ENCODE peak calls at places on chromosome 7, in nine cellular contexts. One of them, this sample, is unnamed.

GRCh38 chr7:131480384-131481315 is 75.8 kb downstream of the PODXL start:
- DNase-seq in heart left ventricle: no peak
- DNase-seq in cortex of kidney: no peak
- DNase-seq in RWPE1: no peak
- DNase-seq in D721Med: no peak
- DNase-seq in vagina: no peak
- DNase-seq in ecto neural progenitor cell: no peak
- DNase-seq in activated naive CD4-positive, alpha-beta T cell treated with anti-CD3 and anti-CD28 coated beads, Interleukin-2, amount 50 U/mL, for 16 hours: no peak
- DNase-seq in NCI-H510A treated with DMSO at 0.1 percent for 48 hours: no peak
- DNase-seq in this sample: no peak

GRCh38 chr7:136958016-136958415 is 89.6 kb downstream of the CHRM2 start:
- DNase-seq in heart left ventricle: no peak
- DNase-seq in cortex of kidney: no peak
- DNase-seq in RWPE1: no peak
- DNase-seq in D721Med: no peak
- DNase-seq in vagina: no peak
- DNase-seq in ecto neural progenitor cell: no peak
- DNase-seq in activated naive CD4-positive, alpha-beta T cell treated with anti-CD3 and anti-CD28 coated beads, Interleukin-2, amount 50 U/mL, for 16 hours: no peak
- DNase-seq in NCI-H510A treated with DMSO at 0.1 percent for 48 hours: no peak
- DNase-seq in this sample: no peak

GRCh38 chr7:95623788-95624187 is 27.5 kb upstream of the PDK4 start:
- DNase-seq in heart left ventricle: no peak
- DNase-seq in cortex of kidney: no peak
- DNase-seq in RWPE1: no peak
- DNase-seq in D721Med: no peak
- DNase-seq in vagina: no peak
- DNase-seq in ecto neural progenitor cell: no peak
- DNase-seq in activated naive CD4-positive, alpha-beta T cell treated with anti-CD3 and anti-CD28 coated beads, Interleukin-2, amount 50 U/mL, for 16 hours: no peak
- DNase-seq in NCI-H510A treated with DMSO at 0.1 percent for 48 hours: no peak
- DNase-seq in this sample: no peak

GRCh38 chr7:51067757-51068156 is 248.9 kb downstream of the COBL start:
- DNase-seq in heart left ventricle: peak
- DNase-seq in cortex of kidney: no peak
- DNase-seq in RWPE1: peak
- DNase-seq in D721Med: no peak
- DNase-seq in vagina: no peak
- DNase-seq in ecto neural progenitor cell: peak
- DNase-seq in activated naive CD4-positive, alpha-beta T cell treated with anti-CD3 and anti-CD28 coated beads, Interleukin-2, amount 50 U/mL, for 16 hours: peak
- DNase-seq in NCI-H510A treated with DMSO at 0.1 percent for 48 hours: peak
- DNase-seq in this sample: peak

GRCh38 chr7:138705122-138705521 is 4.0 kb upstream of the SVOPL start:
- DNase-seq in heart left ventricle: no peak
- DNase-seq in cortex of kidney: no peak
- DNase-seq in RWPE1: no peak
- DNase-seq in D721Med: no peak
- DNase-seq in vagina: no peak
- DNase-seq in ecto neural progenitor cell: no peak
- DNase-seq in activated naive CD4-positive, alpha-beta T cell treated with anti-CD3 and anti-CD28 coated beads, Interleukin-2, amount 50 U/mL, for 16 hours: no peak
- DNase-seq in NCI-H510A treated with DMSO at 0.1 percent for 48 hours: no peak
- DNase-seq in this sample: no peak

GRCh38 chr7:1859266-1860035 is 189.4 kb downstream of the ELFN1 start:
- DNase-seq in heart left ventricle: peak
- DNase-seq in cortex of kidney: no peak
- DNase-seq in RWPE1: no peak
- DNase-seq in D721Med: no peak
- DNase-seq in vagina: no peak
- DNase-seq in ecto neural progenitor cell: no peak
- DNase-seq in activated naive CD4-positive, alpha-beta T cell treated with anti-CD3 and anti-CD28 coated beads, Interleukin-2, amount 50 U/mL, for 16 hours: no peak
- DNase-seq in NCI-H510A treated with DMSO at 0.1 percent for 48 hours: no peak
- DNase-seq in this sample: no peak

GRCh38 chr7:78634073-78634472 is 819.4 kb downstream of the MAGI2 start:
- DNase-seq in heart left ventricle: no peak
- DNase-seq in cortex of kidney: no peak
- DNase-seq in RWPE1: peak
- DNase-seq in D721Med: no peak
- DNase-seq in vagina: no peak
- DNase-seq in ecto neural progenitor cell: no peak
- DNase-seq in activated naive CD4-positive, alpha-beta T cell treated with anti-CD3 and anti-CD28 coated beads, Interleukin-2, amount 50 U/mL, for 16 hours: no peak
- DNase-seq in NCI-H510A treated with DMSO at 0.1 percent for 48 hours: no peak
- DNase-seq in this sample: no peak

GRCh38 chr7:5597772-5598171 is 174.1 kb upstream of the TNRC18 start:
- DNase-seq in heart left ventricle: no peak
- DNase-seq in cortex of kidney: no peak
- DNase-seq in RWPE1: no peak
- DNase-seq in D721Med: peak
- DNase-seq in vagina: no peak
- DNase-seq in ecto neural progenitor cell: no peak
- DNase-seq in activated naive CD4-positive, alpha-beta T cell treated with anti-CD3 and anti-CD28 coated beads, Interleukin-2, amount 50 U/mL, for 16 hours: no peak
- DNase-seq in NCI-H510A treated with DMSO at 0.1 percent for 48 hours: no peak
- DNase-seq in this sample: no peak

GRCh38 chr7:131105803-131106680 is 221.6 kb upstream of the MKLN1 start:
- DNase-seq in heart left ventricle: peak
- DNase-seq in cortex of kidney: peak
- DNase-seq in RWPE1: peak
- DNase-seq in D721Med: peak
- DNase-seq in vagina: no peak
- DNase-seq in ecto neural progenitor cell: peak
- DNase-seq in activated naive CD4-positive, alpha-beta T cell treated with anti-CD3 and anti-CD28 coated beads, Interleukin-2, amount 50 U/mL, for 16 hours: peak
- DNase-seq in NCI-H510A treated with DMSO at 0.1 percent for 48 hours: no peak
- DNase-seq in this sample: peak

GRCh38 chr7:97307521-97308108 is 190.1 kb downstream of the SDHAF3 start:
- DNase-seq in heart left ventricle: no peak
- DNase-seq in cortex of kidney: no peak
- DNase-seq in RWPE1: no peak
- DNase-seq in D721Med: no peak
- DNase-seq in vagina: no peak
- DNase-seq in ecto neural progenitor cell: no peak
- DNase-seq in activated naive CD4-positive, alpha-beta T cell treated with anti-CD3 and anti-CD28 coated beads, Interleukin-2, amount 50 U/mL, for 16 hours: no peak
- DNase-seq in NCI-H510A treated with DMSO at 0.1 percent for 48 hours: no peak
- DNase-seq in this sample: no peak

GRCh38 chr7:8637322-8637721 is 203.9 kb downstream of the NXPH1 start:
- DNase-seq in heart left ventricle: no peak
- DNase-seq in cortex of kidney: no peak
- DNase-seq in RWPE1: no peak
- DNase-seq in D721Med: no peak
- DNase-seq in vagina: no peak
- DNase-seq in ecto neural progenitor cell: no peak
- DNase-seq in activated naive CD4-positive, alpha-beta T cell treated with anti-CD3 and anti-CD28 coated beads, Interleukin-2, amount 50 U/mL, for 16 hours: no peak
- DNase-seq in NCI-H510A treated with DMSO at 0.1 percent for 48 hours: peak
- DNase-seq in this sample: no peak

GRCh38 chr7:6026917-6027316 is 4.3 kb upstream of the ANKRD61 start:
- DNase-seq in heart left ventricle: no peak
- DNase-seq in cortex of kidney: no peak
- DNase-seq in RWPE1: no peak
- DNase-seq in D721Med: no peak
- DNase-seq in vagina: no peak
- DNase-seq in ecto neural progenitor cell: no peak
- DNase-seq in activated naive CD4-positive, alpha-beta T cell treated with anti-CD3 and anti-CD28 coated beads, Interleukin-2, amount 50 U/mL, for 16 hours: no peak
- DNase-seq in NCI-H510A treated with DMSO at 0.1 percent for 48 hours: no peak
- DNase-seq in this sample: no peak

GRCh38 chr7:130087364-130087763 is 17.0 kb downstream of the KLHDC10 start:
- DNase-seq in heart left ventricle: no peak
- DNase-seq in cortex of kidney: no peak
- DNase-seq in RWPE1: no peak
- DNase-seq in D721Med: no peak
- DNase-seq in vagina: no peak
- DNase-seq in ecto neural progenitor cell: no peak
- DNase-seq in activated naive CD4-positive, alpha-beta T cell treated with anti-CD3 and anti-CD28 coated beads, Interleukin-2, amount 50 U/mL, for 16 hours: no peak
- DNase-seq in NCI-H510A treated with DMSO at 0.1 percent for 48 hours: no peak
- DNase-seq in this sample: no peak

GRCh38 chr7:50660830-50661175 is 95.6 kb upstream of the DDC start:
- DNase-seq in heart left ventricle: no peak
- DNase-seq in cortex of kidney: no peak
- DNase-seq in RWPE1: no peak
- DNase-seq in D721Med: no peak
- DNase-seq in vagina: no peak
- DNase-seq in ecto neural progenitor cell: no peak
- DNase-seq in activated naive CD4-positive, alpha-beta T cell treated with anti-CD3 and anti-CD28 coated beads, Interleukin-2, amount 50 U/mL, for 16 hours: no peak
- DNase-seq in NCI-H510A treated with DMSO at 0.1 percent for 48 hours: no peak
- DNase-seq in this sample: no peak

GRCh38 chr7:20577362-20578069 is 38.0 kb upstream of the ABCB5 start:
- DNase-seq in heart left ventricle: no peak
- DNase-seq in cortex of kidney: no peak
- DNase-seq in RWPE1: no peak
- DNase-seq in D721Med: no peak
- DNase-seq in vagina: no peak
- DNase-seq in ecto neural progenitor cell: no peak
- DNase-seq in activated naive CD4-positive, alpha-beta T cell treated with anti-CD3 and anti-CD28 coated beads, Interleukin-2, amount 50 U/mL, for 16 hours: no peak
- DNase-seq in NCI-H510A treated with DMSO at 0.1 percent for 48 hours: no peak
- DNase-seq in this sample: no peak

GRCh38 chr7:135672560-135673359 is 10.4 kb downstream of the STMP1 start:
- DNase-seq in heart left ventricle: no peak
- DNase-seq in cortex of kidney: no peak
- DNase-seq in RWPE1: peak
- DNase-seq in D721Med: no peak
- DNase-seq in vagina: no peak
- DNase-seq in ecto neural progenitor cell: no peak
- DNase-seq in activated naive CD4-positive, alpha-beta T cell treated with anti-CD3 and anti-CD28 coated beads, Interleukin-2, amount 50 U/mL, for 16 hours: no peak
- DNase-seq in NCI-H510A treated with DMSO at 0.1 percent for 48 hours: peak
- DNase-seq in this sample: no peak

GRCh38 chr7:22433710-22434460 is 66.1 kb downstream of the STEAP1B start:
- DNase-seq in heart left ventricle: peak
- DNase-seq in cortex of kidney: no peak
- DNase-seq in RWPE1: peak
- DNase-seq in D721Med: no peak
- DNase-seq in vagina: no peak
- DNase-seq in ecto neural progenitor cell: no peak
- DNase-seq in activated naive CD4-positive, alpha-beta T cell treated with anti-CD3 and anti-CD28 coated beads, Interleukin-2, amount 50 U/mL, for 16 hours: no peak
- DNase-seq in NCI-H510A treated with DMSO at 0.1 percent for 48 hours: peak
- DNase-seq in this sample: no peak

This sample was measured in activated effector memory CD4-positive, alpha-beta T cell treated with anti-CD3 and anti-CD28 coated beads, Interleukin-2, amount 50 U/mL, for 16 hours.